ENCODE peak calls at places on chromosomes 2 and 18, in eight cellular contexts. B, J, Y, H, S, I, W and T are unnamed samples.

GRCh38 chr2:232831496-232831895 is 38.6 kb upstream of the SNORC start:
- DNase-seq in H (no peak), Y (no peak), J (no peak), S (no peak), W (no peak), I (no peak), B (no peak), T (no peak)

GRCh38 chr2:240972636-240973521 is 25.5 kb upstream of the SNED1 start:
- DNase-seq in Y (peak), I (no peak), J (no peak), B (no peak), W (no peak), H (no peak), S (no peak), T (peak)

GRCh38 chr2:230798769-230799399 is 65.9 kb upstream of the ITM2C start:
- DNase-seq in B (no peak), W (peak), S (peak), I (no peak), J (no peak), Y (peak), H (no peak), T (no peak)

GRCh38 chr18:80070825-80071224 is 36.6 kb downstream of the RBFA start:
- DNase-seq in I (no peak), J (no peak), Y (no peak), S (no peak), H (no peak), W (no peak), B (no peak), T (no peak)

GRCh38 chr2:58081000-58081399 is 34.4 kb downstream of the VRK2 start:
- DNase-seq in W (peak), H (no peak), S (no peak), B (no peak), Y (no peak), I (no peak), J (no peak), T (no peak)

GRCh38 chr2:19158211-19158610 is 200.2 kb downstream of the OSR1 start:
- DNase-seq in H (no peak), Y (no peak), B (no peak), J (no peak), I (no peak), W (no peak), S (peak), T (no peak)

GRCh38 chr2:102262218-102263129 is 48.9 kb upstream of the IL1RL1 start:
- DNase-seq in B (no peak), S (peak), I (no peak), Y (no peak), J (no peak), W (no peak), H (no peak), T (no peak)

GRCh38 chr2:176414641-176415040 is 145.4 kb downstream of the MTX2 start:
- DNase-seq in H (no peak), B (no peak), Y (no peak), S (peak), W (no peak), J (no peak), I (no peak), T (no peak)

GRCh38 chr2:40814621-40815020 is 362.7 kb upstream of the SLC8A1 start:
- DNase-seq in Y (no peak), B (no peak), H (no peak), S (no peak), W (no peak), J (no peak), I (no peak), T (no peak)

GRCh38 chr2:217103752-217104540 is 244.1 kb upstream of the TNP1 start:
- DNase-seq in Y (no peak), H (no peak), B (no peak), I (no peak), S (peak), J (no peak), W (no peak), T (no peak)

GRCh38 chr2:9010866-9011265 is 7.4 kb upstream of the MBOAT2 start:
- DNase-seq in W (no peak), Y (no peak), H (no peak), J (no peak), S (peak), B (no peak), I (no peak), T (no peak)

GRCh38 chr18:42038936-42039335 is 83.9 kb downstream of the PIK3C3 start:
- DNase-seq in H (no peak), B (no peak), S (peak), I (no peak), W (no peak), J (no peak), Y (no peak), T (no peak)

GRCh38 chr2:75800456-75800855 is 89.7 kb upstream of the GCFC2 start:
- DNase-seq in I (no peak), Y (no peak), W (no peak), S (no peak), H (no peak), B (no peak), J (no peak), T (no peak)